ENCODE peak calls at places on chromosomes 3 and 15, in four cellular contexts. B is GM12878, G is HepG2, K is K562. W is an unnamed sample.

GRCh38 chr3:186775999-186776398 is 7.4 kb upstream of the EIF4A2 start:
- DNase-seq in B (no peak), G (peak; percentile 29), K (no peak), W (no peak)

GRCh38 chr3:114052216-114052615 is 4.1 kb downstream of the CCDC191 start:
- DNase-seq in B (no peak), G (no peak), K (no peak), W (no peak)

GRCh38 chr3:130671545-130671944 is 75.1 kb downstream of the PIK3R4 start:
- DNase-seq in B (no peak), G (no peak), K (no peak), W (no peak)

GRCh38 chr3:156675744-156676466 is 1.5 kb downstream of the TIPARP start:
- DNase-seq in B (no peak), G (peak; percentile 24), K (peak; percentile 67), W (no peak)

GRCh38 chr15:57150066-57150865 is 226.0 kb upstream of the CGNL1 start:
- DNase-seq in B (no peak), G (no peak), K (no peak), W (no peak)

GRCh38 chr3:192930585-192930984 is 12.9 kb upstream of the MB21D2 start:
- DNase-seq in B (no peak), G (no peak), K (no peak), W (no peak)

GRCh38 chr3:38227989-38228388 is 37.6 kb upstream of the SLC22A13 start:
- DNase-seq in B (no peak), G (no peak), K (no peak), W (no peak)

GRCh38 chr3:115975353-115975752 is 352.0 kb downstream of the GAP43 start:
- DNase-seq in B (no peak), G (peak; percentile 8), K (peak; percentile 37), W (no peak)

GRCh38 chr15:66761723-66762595 is 59.9 kb downstream of the SMAD6 start:
- DNase-seq in B (no peak), G (no peak), K (no peak), W (no peak)

GRCh38 chr3:193942516-193943055 is 193.4 kb upstream of the HES1 start:
- DNase-seq in B (no peak), G (peak; percentile 69), K (peak; percentile 91), W (no peak)

GRCh38 chr3:187243933-187244564 is 46.8 kb downstream of the RTP1 start:
- DNase-seq in B (no peak), G (no peak), K (no peak), W (no peak)

GRCh38 chr3:184354740-184355139 is 6.7 kb downstream of the CLCN2 start:
- DNase-seq in B (no peak), G (no peak), K (no peak), W (no peak)

GRCh38 chr3:191566469-191566868 is 105.5 kb downstream of the PYDC2 start:
- DNase-seq in B (no peak), G (no peak), K (no peak), W (no peak)

GRCh38 chr3:2420919-2421318 is 322.3 kb downstream of the CNTN4 start:
- DNase-seq in B (no peak), G (no peak), K (no peak), W (no peak)

GRCh38 chr15:68617777-68618176 is 39.0 kb downstream of the CORO2B start:
- DNase-seq in B (no peak), G (no peak), K (no peak), W (no peak)

GRCh38 chr15:44468713-44469385 is 41.4 kb downstream of the CTDSPL2 start:
- DNase-seq in B (no peak), G (no peak), K (no peak), W (no peak)

GRCh38 chr3:170429050-170429449 is 10.4 kb downstream of the CLDN11 start:
- DNase-seq in B (no peak), G (peak; percentile 74), K (no peak), W (no peak)

GRCh38 chr3:11709782-11710181 is 66.1 kb upstream of the VGLL4 start:
- DNase-seq in B (no peak), G (no peak), K (no peak), W (no peak)

GRCh38 chr3:100525753-100526612 is 33.6 kb downstream of the TMEM45A start:
- DNase-seq in B (no peak), G (no peak), K (no peak), W (peak; percentile 30)

GRCh38 chr3:97680210-97680609 is 84.3 kb upstream of the ARL6 start:
- DNase-seq in B (no peak), G (no peak), K (no peak), W (no peak)

GRCh38 chr3:59764131-59764530 is 714.3 kb upstream of the CFAP20DC start:
- DNase-seq in B (no peak), G (no peak), K (no peak), W (no peak)

GRCh38 chr15:96737408-96737807 is 406.9 kb downstream of the NR2F2 start:
- DNase-seq in B (no peak), G (no peak), K (no peak), W (no peak)

GRCh38 chr3:38008191-38008701 is 17.7 kb downstream of the VILL start:
- DNase-seq in B (no peak), G (no peak), K (no peak), W (no peak)

GRCh38 chr3:181694805-181695660 is 16.7 kb upstream of the SOX2 start:
- DNase-seq in B (no peak), G (no peak), K (no peak), W (no peak)

GRCh38 chr3:37712918-37713819 is 148.5 kb upstream of the CTDSPL start:
- DNase-seq in B (no peak), G (no peak), K (no peak), W (no peak)

GRCh38 chr3:134483195-134483890 is 2.4 kb downstream of the ANAPC13 start:
- DNase-seq in B (no peak), G (no peak), K (no peak), W (no peak)

GRCh38 chr3:177753498-177754155 is 556.3 kb upstream of the TBL1XR1 start:
- DNase-seq in B (no peak), G (no peak), K (no peak), W (no peak)

GRCh38 chr15:98755138-98755537 is 106.8 kb downstream of the IGF1R start:
- DNase-seq in B (no peak), G (no peak), K (no peak), W (no peak)

GRCh38 chr3:53159415-53160135 is 1.4 kb upstream of the PRKCD start:
- DNase-seq in B (no peak), G (peak; percentile 95), K (no peak), W (no peak)

GRCh38 chr3:100068758-100069345 is 45.4 kb downstream of the FILIP1L start:
- DNase-seq in B (peak; percentile 33), G (peak; percentile 79), K (peak; percentile 79), W (peak; percentile 80)

GRCh38 chr3:56468184-56469106 is at the start of gene ERC2:
- DNase-seq in B (no peak), G (peak; percentile 34), K (no peak), W (peak; percentile 86)

GRCh38 chr15:50117628-50118027 is 1.4 kb downstream of the ATP8B4 start:
- DNase-seq in B (no peak), G (no peak), K (no peak), W (no peak)

GRCh38 chr3:31004025-31004678 is 109.7 kb upstream of the GADL1 start:
- DNase-seq in B (no peak), G (no peak), K (no peak), W (no peak)

GRCh38 chr3:134748698-134749097 is 46.4 kb upstream of the EPHB1 start:
- DNase-seq in B (no peak), G (no peak), K (no peak), W (no peak)

GRCh38 chr3:48456466-48456865 is 9.9 kb downstream of the ATRIP start:
- DNase-seq in B (no peak), G (no peak), K (no peak), W (no peak)

GRCh38 chr3:126267169-126267975 is 87.0 kb upstream of the ALDH1L1 start:
- DNase-seq in B (no peak), G (peak; percentile 88), K (no peak), W (no peak)

GRCh38 chr3:17945018-17945798 is 202.8 kb upstream of the TBC1D5 start:
- DNase-seq in B (no peak), G (no peak), K (no peak), W (no peak)

GRCh38 chr3:17941134-17941533 is 198.7 kb upstream of the TBC1D5 start:
- DNase-seq in B (no peak), G (no peak), K (no peak), W (no peak)

GRCh38 chr3:17939157-17939556 is 196.7 kb upstream of the TBC1D5 start:
- DNase-seq in B (no peak), G (no peak), K (no peak), W (no peak)

GRCh38 chr3:17942856-17943255 is 200.4 kb upstream of the TBC1D5 start:
- DNase-seq in B (no peak), G (no peak), K (no peak), W (no peak)

GRCh38 chr3:17941766-17942165 is 199.3 kb upstream of the TBC1D5 start:
- DNase-seq in B (no peak), G (no peak), K (no peak), W (no peak)
- TF ChIP-seq FOXK2 in B (no peak), G (no peak), K (no peak), W (no peak)

GRCh38 chr15:64942356-64942755 is 30.7 kb downstream of the ANKDD1A start:
- DNase-seq in B (no peak), G (no peak), K (no peak), W (no peak)
- TF ChIP-seq BHLHE40 in B (no peak), G (no peak), K (no peak), W (no peak)

GRCh38 chr3:139300416-139300815 is 43.4 kb upstream of the MRPS22 start:
- DNase-seq in B (no peak), G (no peak), K (no peak), W (no peak)

GRCh38 chr3:139301183-139301582 is 42.6 kb upstream of the MRPS22 start:
- DNase-seq in B (no peak), G (peak; percentile 29), K (peak; percentile 48), W (no peak)

GRCh38 chr3:139301654-139302053 is 42.2 kb upstream of the MRPS22 start:
- DNase-seq in B (no peak), G (no peak), K (no peak), W (no peak)

GRCh38 chr3:139297588-139298311 is 46.1 kb upstream of the MRPS22 start:
- DNase-seq in B (no peak), G (no peak), K (no peak), W (no peak)

DNA sequence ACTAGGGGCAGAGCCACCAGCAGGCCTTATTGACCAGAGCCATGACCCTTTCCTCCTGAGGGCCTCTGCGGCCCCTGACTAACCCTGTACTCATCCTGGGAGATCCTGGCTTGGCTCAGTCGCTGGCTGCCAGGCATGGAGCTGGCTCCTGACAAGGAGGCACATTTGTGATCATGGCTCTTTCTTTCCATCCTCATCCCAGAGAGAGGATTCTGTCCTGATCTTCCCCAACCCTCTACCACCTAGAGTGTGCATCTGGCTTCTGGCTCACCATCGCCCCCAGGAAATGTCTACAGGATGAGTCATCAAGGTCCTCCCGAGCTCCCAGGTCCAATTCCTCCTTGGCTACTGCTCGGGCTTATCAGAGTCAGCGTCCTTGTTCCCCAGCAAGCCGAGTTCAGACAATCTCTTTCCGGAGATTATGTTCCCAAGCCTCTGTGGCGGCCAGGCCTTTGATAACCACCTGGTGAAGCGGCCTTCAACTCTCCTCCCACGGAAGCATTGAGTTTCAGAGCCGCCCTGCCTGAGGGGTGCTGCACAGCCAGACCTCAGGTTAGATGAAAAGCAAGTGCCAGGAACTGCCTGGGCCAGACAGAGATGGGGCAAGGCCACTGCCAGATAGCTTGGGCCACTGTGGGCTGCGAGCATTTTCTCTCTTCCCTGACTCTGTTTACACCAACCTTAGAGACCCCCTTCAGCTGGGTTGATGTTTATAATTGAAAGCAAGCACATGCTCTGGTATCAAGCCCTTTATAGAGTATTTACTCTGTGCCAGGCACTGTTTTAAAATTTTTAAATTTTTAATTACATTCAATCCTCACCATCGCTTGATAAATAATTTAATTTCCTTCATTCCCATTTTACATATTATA is 44.3 kb upstream of the MRPS22 start:
- DNase-seq in B (no peak), G (peak; percentile 88), K (peak; percentile 98), W (no peak)
- TF ChIP-seq SP1 in B (no peak), G (no peak), K (peak; percentile 54), W (no peak)

GRCh38 chr3:29065211-29065785 is 215.6 kb upstream of the RBMS3 start:
- DNase-seq in B (no peak), G (no peak), K (no peak), W (peak; percentile 34)
- TF ChIP-seq FOXK2 in B (no peak), G (no peak), K (no peak), W (no peak)